ENCODE peak calls at places on chromosomes 3 and 15, in four cellular contexts. O is mesendoderm, D is IMR-90, H is H1. B is an unnamed sample.

GRCh38 chr3:38662544-38662943 is 13.1 kb upstream of the SCN5A start:
- DNase-seq in O (peak; percentile 96), D (peak; percentile 43), H (no peak), B (peak; percentile 81)

GRCh38 chr15:40743921-40744809 is 10.9 kb downstream of the RMDN3 start:
- DNase-seq in O (peak; percentile 41), D (peak; percentile 82), H (no peak), B (no peak)

GRCh38 chr3:186990878-186991308 is 60.6 kb downstream of the ST6GAL1 start:
- DNase-seq in O (no peak), D (peak; percentile 22), H (no peak), B (no peak)

GRCh38 chr15:57537072-57537471 is 54.6 kb upstream of the MYZAP start:
- DNase-seq in O (peak; percentile 95), D (peak; percentile 26), H (no peak), B (peak; percentile 68)

GRCh38 chr3:39065197-39065596 is 13.4 kb downstream of the WDR48 start:
- DNase-seq in O (peak; percentile 83), D (peak; percentile 60), H (peak; percentile 33), B (peak; percentile 63)

GRCh38 chr3:194575484-194576210 is 57.6 kb downstream of the TMEM44 start:
- DNase-seq in O (peak; percentile 77), D (peak; percentile 64), H (no peak), B (peak; percentile 54)

GRCh38 chr3:155425351-155425750 is 131.9 kb upstream of the STRIT1 start:
- DNase-seq in O (no peak), D (no peak), H (no peak), B (no peak)

GRCh38 chr15:51263726-51264125 is 74.7 kb downstream of the CYP19A1 start:
- DNase-seq in O (no peak), D (no peak), H (no peak), B (no peak)

GRCh38 chr3:135103913-135104312 is 308.9 kb downstream of the EPHB1 start:
- DNase-seq in O (peak; percentile 5), D (no peak), H (no peak), B (no peak)

GRCh38 chr3:135100349-135100741 is 305.3 kb downstream of the EPHB1 start:
- DNase-seq in O (no peak), D (no peak), H (no peak), B (no peak)

GRCh38 chr3:135097276-135097946 is 302.4 kb downstream of the EPHB1 start:
- DNase-seq in O (no peak), D (no peak), H (no peak), B (no peak)

DNA sequence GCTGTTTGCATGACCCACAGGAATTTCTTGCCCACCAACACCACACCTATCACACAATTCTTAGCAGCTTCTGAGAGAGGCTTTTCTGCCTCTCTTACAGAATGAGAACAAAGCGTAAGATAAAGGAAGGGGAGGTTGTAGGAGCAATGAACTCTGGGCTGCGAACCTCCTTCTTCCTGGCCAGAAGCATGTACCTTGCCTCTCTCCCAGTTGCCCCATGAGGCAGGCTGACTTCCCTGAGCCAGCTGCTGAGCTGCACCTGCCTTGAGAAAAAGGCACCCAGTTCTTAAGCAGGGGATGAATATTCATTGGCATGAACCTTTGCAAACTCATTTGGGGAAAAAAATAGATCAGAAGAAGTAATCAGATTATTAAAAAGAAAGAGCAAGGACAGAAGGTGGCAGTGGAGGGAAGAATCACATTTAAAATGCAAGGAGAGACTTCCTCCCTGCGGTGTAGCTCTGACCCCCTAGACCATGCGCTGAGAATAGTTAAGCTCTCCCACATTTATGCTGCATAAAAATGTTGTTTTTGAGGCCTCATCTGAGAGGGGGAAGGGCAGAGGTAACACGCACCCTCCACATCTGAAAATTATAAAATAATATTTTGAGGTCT is 304.8 kb downstream of the EPHB1 start:
- DNase-seq in O (no peak), D (no peak), H (no peak), B (no peak)
- H3K56ac ChIP-seq in O (no peak overlapping the region), D (no peak overlapping the region), H (no peak overlapping the region), B (no peak overlapping the region)

GRCh38 chr3:197485143-197485542 is 70.6 kb downstream of the BDH1 start:
- DNase-seq in O (no peak), D (no peak), H (no peak), B (no peak)

GRCh38 chr3:197484204-197484901 is 71.4 kb downstream of the BDH1 start:
- DNase-seq in O (peak; percentile 63), D (no peak), H (no peak), B (no peak)

GRCh38 chr3:197487911-197488391 is 67.8 kb downstream of the BDH1 start:
- DNase-seq in O (no peak), D (peak; percentile 94), H (no peak), B (no peak)

GRCh38 chr3:197490098-197490497 is 65.7 kb downstream of the BDH1 start:
- DNase-seq in O (peak; percentile 91), D (peak; percentile 57), H (no peak), B (peak; percentile 68)

DNA sequence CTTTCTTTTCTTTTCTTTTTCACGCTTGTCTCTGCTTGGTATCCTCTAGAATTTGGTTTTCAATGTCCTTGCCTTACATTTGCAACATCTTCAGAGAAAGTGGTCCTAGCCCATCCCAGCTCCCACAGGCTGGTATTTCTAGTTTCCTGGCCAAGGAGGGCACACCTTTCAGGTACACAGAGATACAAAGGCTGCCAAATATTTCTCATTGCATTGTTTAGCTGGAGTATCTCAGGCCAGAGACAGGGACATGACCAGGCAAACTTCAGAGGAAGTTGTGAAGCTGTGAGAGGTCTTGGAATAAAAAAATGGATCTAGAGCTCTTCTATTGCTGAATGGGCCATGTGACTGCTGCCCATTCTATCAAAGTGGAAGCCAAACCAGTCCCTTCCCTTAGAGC is 68.9 kb downstream of the BDH1 start:
- DNase-seq in O (no peak), D (no peak), H (no peak), B (no peak)
- H3K56ac ChIP-seq in O (no peak overlapping the region), D (no peak overlapping the region), H (no peak overlapping the region), B (no peak overlapping the region)

GRCh38 chr3:138451595-138452162 is 17.3 kb downstream of the ESYT3 start:
- DNase-seq in O (no peak), D (no peak), H (no peak), B (peak; percentile 23)

GRCh38 chr3:138450181-138450580 is 15.8 kb downstream of the ESYT3 start:
- DNase-seq in O (no peak), D (no peak), H (no peak), B (no peak)

GRCh38 chr3:138448631-138449030 is 14.2 kb downstream of the ESYT3 start:
- DNase-seq in O (no peak), D (no peak), H (no peak), B (no peak)

GRCh38 chr3:138450704-138451424 is 16.4 kb downstream of the ESYT3 start:
- DNase-seq in O (no peak), D (no peak), H (no peak), B (peak; percentile 23)

DNA sequence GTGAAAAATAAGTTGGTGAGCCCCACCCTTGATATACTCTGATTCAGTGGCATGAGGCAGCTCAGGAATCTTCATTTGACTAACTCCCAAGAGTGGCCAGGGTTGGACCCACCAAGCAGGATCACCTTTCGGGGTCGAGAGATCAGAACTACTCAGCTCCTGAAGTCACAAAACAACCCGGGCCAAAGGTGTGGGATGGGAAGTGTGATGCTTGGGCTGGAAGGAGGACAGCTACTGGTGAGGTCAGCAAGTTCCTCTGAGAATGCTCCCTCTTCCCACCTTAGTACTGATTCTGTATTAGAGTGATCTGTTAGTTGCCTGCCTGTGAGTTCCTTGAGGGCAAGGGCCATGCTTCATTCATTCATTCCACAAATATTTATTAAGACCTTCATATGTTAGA is 15.1 kb downstream of the ESYT3 start:
- DNase-seq in O (no peak), D (no peak), H (no peak), B (no peak)
- H3K56ac ChIP-seq in O (no peak overlapping the region), D (no peak overlapping the region), H (no peak overlapping the region), B (no peak overlapping the region)

GRCh38 chr15:101526890-101527289 is 37.4 kb upstream of the PCSK6 start:
- DNase-seq in O (no peak), D (no peak), H (no peak), B (no peak)

GRCh38 chr15:101528108-101528916 is 38.8 kb upstream of the PCSK6 start:
- DNase-seq in O (no peak), D (no peak), H (no peak), B (no peak)

GRCh38 chr15:101530224-101530958 is 40.9 kb upstream of the PCSK6 start:
- DNase-seq in O (no peak), D (no peak), H (no peak), B (no peak)

GRCh38 chr15:101531170-101531569 is 41.7 kb upstream of the PCSK6 start:
- DNase-seq in O (no peak), D (no peak), H (no peak), B (no peak)

DNA sequence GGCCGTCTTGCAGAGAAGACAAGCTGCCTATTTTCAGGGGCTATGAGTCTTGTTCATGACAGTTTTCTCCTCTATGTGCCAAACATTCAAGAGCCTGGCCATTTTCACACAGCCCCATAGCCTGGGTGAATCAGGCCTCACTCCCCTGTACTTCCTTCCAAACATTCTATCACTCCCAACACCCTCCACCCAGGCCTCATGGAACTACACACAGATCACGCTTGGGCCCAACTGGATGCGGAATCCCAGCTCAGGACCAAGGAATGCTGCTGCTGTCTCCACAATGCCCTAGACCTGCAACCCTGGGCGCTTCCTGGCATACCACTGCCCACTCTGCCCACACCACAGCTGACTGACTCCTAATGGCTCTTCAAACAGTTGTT is 39.4 kb upstream of the PCSK6 start:
- DNase-seq in O (no peak), D (no peak), H (no peak), B (no peak)
- H3K56ac ChIP-seq in O (no peak overlapping the region), D (no peak overlapping the region), H (no peak overlapping the region), B (no peak overlapping the region)